ENCODE peak calls at places on chromosomes 4 and X, in six cellular contexts. One of them, this sample, is unnamed.
A peak's percentile ranks its signal among the peaks of the same experiment; 100 is the strongest.

GRCh38 chr4:13920111-13920875 is 292.8 kb upstream of the BOD1L1 start:
- DNase-seq in fibroblast of pulmonary artery: no peak
- DNase-seq in Right ventricle myocardium inferior: no peak
- DNase-seq in GM23248: peak; percentile 72
- DNase-seq in glutamatergic neuron: no peak
- DNase-seq in activated CD4-positive, alpha-beta T cell treated with anti-CD3 and anti-CD28 coated beads, Interleukin-2, amount 10 ng/mL, durations not matched to agents 7 days and 5 days: no peak
- DNase-seq in this sample: no peak

GRCh38 chrX:40377684-40378083 is 203.1 kb upstream of the ATP6AP2 start:
- DNase-seq in fibroblast of pulmonary artery: no peak
- DNase-seq in Right ventricle myocardium inferior: no peak
- DNase-seq in GM23248: no peak
- DNase-seq in glutamatergic neuron: no peak
- DNase-seq in activated CD4-positive, alpha-beta T cell treated with anti-CD3 and anti-CD28 coated beads, Interleukin-2, amount 10 ng/mL, durations not matched to agents 7 days and 5 days: no peak
- DNase-seq in this sample: no peak

GRCh38 chr4:1551211-1551610 is 132.9 kb downstream of the FAM53A start:
- DNase-seq in fibroblast of pulmonary artery: no peak
- DNase-seq in Right ventricle myocardium inferior: peak; percentile 20
- DNase-seq in GM23248: no peak
- DNase-seq in glutamatergic neuron: no peak
- DNase-seq in activated CD4-positive, alpha-beta T cell treated with anti-CD3 and anti-CD28 coated beads, Interleukin-2, amount 10 ng/mL, durations not matched to agents 7 days and 5 days: no peak
- DNase-seq in this sample: no peak

GRCh38 chrX:21839334-21840198 is at the start of gene MBTPS2:
- DNase-seq in fibroblast of pulmonary artery: peak; percentile 92
- DNase-seq in Right ventricle myocardium inferior: peak; percentile 88
- DNase-seq in GM23248: peak; percentile 82
- DNase-seq in glutamatergic neuron: peak; percentile 79
- DNase-seq in activated CD4-positive, alpha-beta T cell treated with anti-CD3 and anti-CD28 coated beads, Interleukin-2, amount 10 ng/mL, durations not matched to agents 7 days and 5 days: peak; percentile 82
- DNase-seq in this sample: peak; percentile 72

GRCh38 chr4:71266090-71266794 is 72.6 kb upstream of the SLC4A4 start:
- DNase-seq in fibroblast of pulmonary artery: peak; percentile 38
- DNase-seq in Right ventricle myocardium inferior: no peak
- DNase-seq in GM23248: peak; percentile 91
- DNase-seq in glutamatergic neuron: no peak
- DNase-seq in activated CD4-positive, alpha-beta T cell treated with anti-CD3 and anti-CD28 coated beads, Interleukin-2, amount 10 ng/mL, durations not matched to agents 7 days and 5 days: no peak
- DNase-seq in this sample: no peak

GRCh38 chr4:4995866-4996265 is 23.4 kb downstream of the CYTL1 start:
- DNase-seq in fibroblast of pulmonary artery: no peak
- DNase-seq in Right ventricle myocardium inferior: no peak
- DNase-seq in GM23248: peak; percentile 31
- DNase-seq in glutamatergic neuron: no peak
- DNase-seq in activated CD4-positive, alpha-beta T cell treated with anti-CD3 and anti-CD28 coated beads, Interleukin-2, amount 10 ng/mL, durations not matched to agents 7 days and 5 days: no peak
- DNase-seq in this sample: no peak

GRCh38 chr4:168710353-168710946 is 213.6 kb downstream of the PALLD start:
- DNase-seq in fibroblast of pulmonary artery: peak; percentile 82
- DNase-seq in Right ventricle myocardium inferior: no peak
- DNase-seq in GM23248: peak; percentile 69
- DNase-seq in glutamatergic neuron: no peak
- DNase-seq in activated CD4-positive, alpha-beta T cell treated with anti-CD3 and anti-CD28 coated beads, Interleukin-2, amount 10 ng/mL, durations not matched to agents 7 days and 5 days: peak; percentile 22
- DNase-seq in this sample: peak; percentile 53

GRCh38 chrX:140180585-140180984 is 215.3 kb upstream of the CXorf66 start:
- DNase-seq in fibroblast of pulmonary artery: peak; percentile 66
- DNase-seq in Right ventricle myocardium inferior: no peak
- DNase-seq in GM23248: peak; percentile 61
- DNase-seq in glutamatergic neuron: no peak
- DNase-seq in activated CD4-positive, alpha-beta T cell treated with anti-CD3 and anti-CD28 coated beads, Interleukin-2, amount 10 ng/mL, durations not matched to agents 7 days and 5 days: no peak
- DNase-seq in this sample: no peak

GRCh38 chrX:47200385-47201150 is 6.9 kb downstream of the UBA1 start:
- DNase-seq in fibroblast of pulmonary artery: peak; percentile 50
- DNase-seq in Right ventricle myocardium inferior: no peak
- DNase-seq in GM23248: peak; percentile 93
- DNase-seq in glutamatergic neuron: no peak
- DNase-seq in activated CD4-positive, alpha-beta T cell treated with anti-CD3 and anti-CD28 coated beads, Interleukin-2, amount 10 ng/mL, durations not matched to agents 7 days and 5 days: no peak
- DNase-seq in this sample: no peak

GRCh38 chrX:104156630-104157529 is at the start of gene SLC25A53:
- DNase-seq in fibroblast of pulmonary artery: peak; percentile 81
- DNase-seq in Right ventricle myocardium inferior: peak; percentile 86
- DNase-seq in GM23248: peak; percentile 87
- DNase-seq in glutamatergic neuron: peak; percentile 78
- DNase-seq in activated CD4-positive, alpha-beta T cell treated with anti-CD3 and anti-CD28 coated beads, Interleukin-2, amount 10 ng/mL, durations not matched to agents 7 days and 5 days: peak; percentile 79
- DNase-seq in this sample: peak; percentile 74

GRCh38 chr4:104938624-104939023 is 208.1 kb upstream of the TET2 start:
- DNase-seq in fibroblast of pulmonary artery: no peak
- DNase-seq in Right ventricle myocardium inferior: no peak
- DNase-seq in GM23248: no peak
- DNase-seq in glutamatergic neuron: no peak
- DNase-seq in activated CD4-positive, alpha-beta T cell treated with anti-CD3 and anti-CD28 coated beads, Interleukin-2, amount 10 ng/mL, durations not matched to agents 7 days and 5 days: peak; percentile 69
- DNase-seq in this sample: no peak

GRCh38 chr4:155924637-155925036 is 21.1 kb downstream of the TDO2 start:
- DNase-seq in fibroblast of pulmonary artery: no peak
- DNase-seq in Right ventricle myocardium inferior: no peak
- DNase-seq in GM23248: no peak
- DNase-seq in glutamatergic neuron: no peak
- DNase-seq in activated CD4-positive, alpha-beta T cell treated with anti-CD3 and anti-CD28 coated beads, Interleukin-2, amount 10 ng/mL, durations not matched to agents 7 days and 5 days: no peak
- DNase-seq in this sample: no peak

GRCh38 chrX:151416521-151417048 is 19.6 kb downstream of the VMA21 start:
- DNase-seq in fibroblast of pulmonary artery: no peak
- DNase-seq in Right ventricle myocardium inferior: no peak
- DNase-seq in GM23248: no peak
- DNase-seq in glutamatergic neuron: no peak
- DNase-seq in activated CD4-positive, alpha-beta T cell treated with anti-CD3 and anti-CD28 coated beads, Interleukin-2, amount 10 ng/mL, durations not matched to agents 7 days and 5 days: no peak
- DNase-seq in this sample: no peak

GRCh38 chr4:6873792-6874461 is 35.7 kb upstream of the TBC1D14 start:
- DNase-seq in fibroblast of pulmonary artery: peak; percentile 77
- DNase-seq in Right ventricle myocardium inferior: peak; percentile 87
- DNase-seq in GM23248: peak; percentile 72
- DNase-seq in glutamatergic neuron: peak; percentile 85
- DNase-seq in activated CD4-positive, alpha-beta T cell treated with anti-CD3 and anti-CD28 coated beads, Interleukin-2, amount 10 ng/mL, durations not matched to agents 7 days and 5 days: peak; percentile 87
- DNase-seq in this sample: peak; percentile 51

GRCh38 chrX:28946846-28947245 is 359.6 kb downstream of the IL1RAPL1 start:
- DNase-seq in fibroblast of pulmonary artery: peak; percentile 4
- DNase-seq in Right ventricle myocardium inferior: no peak
- DNase-seq in GM23248: no peak
- DNase-seq in glutamatergic neuron: no peak
- DNase-seq in activated CD4-positive, alpha-beta T cell treated with anti-CD3 and anti-CD28 coated beads, Interleukin-2, amount 10 ng/mL, durations not matched to agents 7 days and 5 days: no peak
- DNase-seq in this sample: no peak

GRCh38 chr4:80182237-80182866 is 15.0 kb upstream of the PRDM8 start:
- DNase-seq in fibroblast of pulmonary artery: no peak
- DNase-seq in Right ventricle myocardium inferior: no peak
- DNase-seq in GM23248: peak; percentile 13
- DNase-seq in glutamatergic neuron: no peak
- DNase-seq in activated CD4-positive, alpha-beta T cell treated with anti-CD3 and anti-CD28 coated beads, Interleukin-2, amount 10 ng/mL, durations not matched to agents 7 days and 5 days: peak; percentile 22
- DNase-seq in this sample: no peak

GRCh38 chrX:9770319-9770718 is 4.7 kb upstream of the GPR143 start:
- DNase-seq in fibroblast of pulmonary artery: peak; percentile 61
- DNase-seq in Right ventricle myocardium inferior: no peak
- DNase-seq in GM23248: no peak
- DNase-seq in glutamatergic neuron: no peak
- DNase-seq in activated CD4-positive, alpha-beta T cell treated with anti-CD3 and anti-CD28 coated beads, Interleukin-2, amount 10 ng/mL, durations not matched to agents 7 days and 5 days: no peak
- DNase-seq in this sample: no peak